ENCODE peak calls at places on chromosomes 7 and 10, in seven cellular contexts. G, J, X, C, E, Y and T are unnamed samples.

GRCh38 chr10:112804036-112804435 is 146.0 kb upstream of the TCF7L2 start:
- DNase-seq in J (no peak), C (no peak), X (no peak), Y (no peak), E (peak; percentile 39), G (no peak), T (peak; percentile 28)

GRCh38 chr10:119643306-119644214 is 7.6 kb upstream of the BAG3 start:
- DNase-seq in J (no peak), G (no peak), E (no peak), Y (no peak), C (no peak), X (no peak), T (no peak)

GRCh38 chr10:23096814-23097549 is 1.6 kb downstream of the MSRB2 start:
- DNase-seq in J (no peak), G (no peak), E (peak; percentile 13), C (no peak), Y (no peak), X (no peak), T (peak; percentile 38)

GRCh38 chr10:96259150-96259549 is 12.2 kb downstream of the BLNK start:
- DNase-seq in Y (no peak), G (no peak), C (no peak), X (no peak), J (no peak), E (no peak), T (no peak)

GRCh38 chr7:27139335-27140107 is 4.0 kb downstream of the HOXA5 start:
- DNase-seq in X (no peak), C (peak; percentile 61), G (no peak), J (no peak), E (no peak), Y (no peak), T (no peak)

GRCh38 chr7:118366363-118366762 is 141.9 kb downstream of the ANKRD7 start:
- DNase-seq in Y (no peak), C (no peak), J (no peak), E (no peak), G (no peak), X (no peak), T (no peak)

GRCh38 chr7:143240323-143241168 is 18.7 kb downstream of the TAS2R40 start:
- DNase-seq in G (peak; percentile 6), J (peak; percentile 81), Y (no peak), X (peak; percentile 74), E (peak; percentile 66), C (no peak), T (peak; percentile 87)

GRCh38 chr10:116669080-116669479 is 48.3 kb downstream of the PNLIPRP2 start:
- DNase-seq in Y (no peak), G (no peak), X (no peak), C (no peak), E (no peak), J (no peak), T (no peak)

GRCh38 chr10:132478341-132479023 is 59.1 kb upstream of the INPP5A start:
- DNase-seq in Y (no peak), X (no peak), E (no peak), C (peak; percentile 53), G (no peak), J (no peak), T (no peak)

GRCh38 chr10:21497177-21497807 is 28.2 kb downstream of the SKIDA1 start:
- DNase-seq in X (peak; percentile 24), J (peak; percentile 93), C (peak; percentile 97), Y (peak; percentile 91), E (peak; percentile 83), G (peak; percentile 83), T (peak; percentile 94)

GRCh38 chr7:13953368-13953767 is 36.1 kb downstream of the ETV1 start:
- DNase-seq in X (no peak), C (no peak), Y (no peak), E (no peak), J (no peak), G (no peak), T (no peak)

GRCh38 chr7:138980575-138981285 is 459 bp downstream of the KIAA1549 start:
- DNase-seq in G (no peak), E (peak; percentile 56), J (peak; percentile 36), C (no peak), X (no peak), Y (no peak), T (peak; percentile 13)

GRCh38 chr7:21507627-21508343 is 35.1 kb upstream of the DNAH11 start:
- DNase-seq in C (no peak), Y (no peak), J (peak; percentile 59), X (peak; percentile 22), E (no peak), G (peak; percentile 4), T (peak; percentile 40)

GRCh38 chr7:36301914-36302771 is 87.5 kb upstream of the ANLN start:
- DNase-seq in G (no peak), E (peak; percentile 40), C (peak; percentile 51), J (peak; percentile 87), X (no peak), Y (no peak), T (no peak)

GRCh38 chr10:70223728-70224127 is 9.5 kb downstream of the PPA1 start:
- DNase-seq in Y (no peak), C (no peak), G (no peak), J (no peak), X (no peak), E (no peak), T (no peak)

GRCh38 chr10:91635401-91636400 is 2.8 kb upstream of the PPP1R3C start:
- DNase-seq in X (peak; percentile 18), G (peak; percentile 60), J (peak; percentile 84), C (no peak), Y (peak; percentile 66), E (peak; percentile 73), T (peak; percentile 88)

GRCh38 chr10:98340261-98340675 is 72.3 kb upstream of the LOXL4 start:
- DNase-seq in Y (no peak), E (peak; percentile 18), X (no peak), G (no peak), J (no peak), C (no peak), T (no peak)

GRCh38 chr10:61900829-61901783 is at the start of gene ARID5B:
- DNase-seq in C (no peak), J (peak; percentile 79), E (peak; percentile 74), G (no peak), Y (peak; percentile 73), X (peak; percentile 57), T (peak; percentile 67)

GRCh38 chr7:88243345-88243909 is 23.6 kb upstream of the SRI start:
- DNase-seq in X (no peak), E (peak; percentile 22), J (peak; percentile 86), G (no peak), C (no peak), Y (peak; percentile 40), T (peak; percentile 64)

GRCh38 chr7:42247301-42247700 is 10.3 kb upstream of the GLI3 start:
- DNase-seq in E (no peak), J (no peak), G (no peak), C (no peak), Y (no peak), X (no peak), T (no peak)

GRCh38 chr10:132470306-132471124 is 67.1 kb upstream of the INPP5A start:
- DNase-seq in E (no peak), X (peak; percentile 28), J (no peak), Y (no peak), G (no peak), C (no peak), T (no peak)

GRCh38 chr7:112086496-112087254 is 119.5 kb downstream of the DOCK4 start:
- DNase-seq in Y (no peak), C (no peak), X (no peak), J (peak; percentile 63), G (no peak), E (no peak), T (peak; percentile 19)

GRCh38 chr10:25966846-25967245 is 32.8 kb downstream of the MYO3A start:
- DNase-seq in E (no peak), C (no peak), G (no peak), Y (no peak), X (no peak), J (no peak), T (no peak)

GRCh38 chr7:106215868-106216516 is 68.8 kb downstream of the NAMPT start:
- DNase-seq in G (no peak), J (peak; percentile 6), Y (no peak), E (no peak), X (no peak), C (no peak), T (no peak)

GRCh38 chr10:29470355-29470705 is 164.4 kb downstream of the SVIL start:
- DNase-seq in G (no peak), J (peak; percentile 14), X (no peak), Y (no peak), C (no peak), E (no peak), T (peak; percentile 44)

GRCh38 chr10:98487692-98488091 is 41.0 kb upstream of the HPS1 start:
- DNase-seq in X (no peak), E (no peak), C (no peak), Y (no peak), J (no peak), G (no peak), T (no peak)

GRCh38 chr10:44703241-44704155 is 207.6 kb upstream of the TMEM72 start:
- DNase-seq in J (no peak), X (no peak), G (no peak), E (no peak), Y (no peak), C (no peak), T (no peak)

GRCh38 chr7:3463696-3464095 is 162.6 kb downstream of the SDK1 start:
- DNase-seq in J (no peak), G (no peak), Y (no peak), C (no peak), E (peak; percentile 67), X (no peak), T (no peak)

GRCh38 chr10:94194256-94194655 is 168.5 kb downstream of the NOC3L start:
- DNase-seq in X (no peak), J (peak; percentile 45), C (no peak), E (no peak), Y (no peak), G (no peak), T (peak; percentile 7)

GRCh38 chr7:73557397-73558257 is at the start of gene BCL7B:
- DNase-seq in E (peak; percentile 74), C (peak; percentile 91), X (peak; percentile 78), G (no peak), J (peak; percentile 87), Y (peak; percentile 97), T (peak; percentile 92)

GRCh38 chr7:43076606-43077005 is 35.8 kb upstream of the HECW1 start:
- DNase-seq in Y (no peak), E (no peak), G (no peak), C (no peak), J (no peak), X (no peak), T (no peak)

GRCh38 chr7:20217193-20217948 is at the start of gene MACC1:
- DNase-seq in G (no peak), C (peak; percentile 80), Y (peak; percentile 44), X (no peak), J (peak; percentile 86), E (peak; percentile 15), T (peak; percentile 86)

GRCh38 chr7:147245274-147245673 is 1128.7 kb downstream of the CNTNAP2 start:
- DNase-seq in C (no peak), X (no peak), Y (peak; percentile 23), J (peak; percentile 75), G (no peak), E (peak; percentile 21), T (peak; percentile 64)

GRCh38 chr10:49355221-49355620 is 40.7 kb downstream of the DRGX start:
- DNase-seq in Y (no peak), C (no peak), G (no peak), J (no peak), X (no peak), E (no peak), T (no peak)

GRCh38 chr7:85719981-85720963 is 533.4 kb upstream of the SEMA3D start:
- DNase-seq in X (no peak), J (peak; percentile 54), Y (no peak), E (no peak), G (peak; percentile 64), C (no peak), T (peak; percentile 12)

GRCh38 chr10:129754211-129755050 is 209.6 kb downstream of the EBF3 start:
- DNase-seq in C (no peak), J (no peak), E (peak; percentile 32), X (no peak), G (no peak), Y (no peak), T (no peak)